ENCODE peak calls at places on chromosomes 6 and 20, in ten cellular contexts. J, S, F, U, O, A, Q, I, T and B are unnamed samples.

GRCh38 chr6:19836799-19837510 is at the start of gene ID4:
- DNase-seq in J (peak), S (peak), F (no peak), U (peak), O (no peak), A (no peak), Q (no peak), I (no peak), T (peak), B (no peak)

GRCh38 chr6:4947716-4948115 is 56.1 kb downstream of the RPP40 start:
- DNase-seq in J (no peak), S (no peak), F (no peak), U (no peak), O (no peak), A (no peak), Q (no peak), I (no peak), T (no peak), B (no peak)

GRCh38 chr20:2102585-2103453 is 1.2 kb downstream of the STK35 start:
- DNase-seq in J (peak), S (peak), F (peak), U (peak), O (peak), A (peak), Q (peak), I (peak), T (peak), B (peak)

GRCh38 chr6:43608783-43609182 is 20.3 kb downstream of the GTPBP2 start:
- DNase-seq in J (no peak), S (no peak), F (no peak), U (no peak), O (no peak), A (no peak), Q (no peak), I (peak), T (no peak), B (no peak)

GRCh38 chr6:142940487-142940886 is 4.5 kb downstream of the HIVEP2 start:
- DNase-seq in J (no peak), S (no peak), F (no peak), U (no peak), O (no peak), A (no peak), Q (no peak), I (no peak), T (no peak), B (no peak)

GRCh38 chr6:106092279-106092678 is 6.1 kb downstream of the PRDM1 start:
- DNase-seq in J (no peak), S (no peak), F (no peak), U (no peak), O (no peak), A (no peak), Q (no peak), I (no peak), T (no peak), B (no peak)

GRCh38 chr6:156992396-156992795 is 215.2 kb downstream of the ARID1B start:
- DNase-seq in J (no peak), S (no peak), F (no peak), U (no peak), O (no peak), A (no peak), Q (no peak), I (no peak), T (no peak), B (no peak)

GRCh38 chr6:145567853-145568252 is 167.5 kb downstream of the EPM2A start:
- DNase-seq in J (no peak), S (no peak), F (no peak), U (no peak), O (no peak), A (no peak), Q (no peak), I (no peak), T (no peak), B (no peak)

GRCh38 chr6:34267746-34268145 is 18.9 kb upstream of the SMIM29 start:
- DNase-seq in J (no peak), S (no peak), F (no peak), U (no peak), O (no peak), A (no peak), Q (no peak), I (no peak), T (no peak), B (no peak)

GRCh38 chr6:5580736-5581568 is 319.6 kb downstream of the FARS2 start:
- DNase-seq in J (no peak), S (no peak), F (no peak), U (no peak), O (no peak), A (no peak), Q (no peak), I (no peak), T (no peak), B (no peak)

GRCh38 chr6:163596174-163596573 is 181.7 kb downstream of the QKI start:
- DNase-seq in J (no peak), S (no peak), F (no peak), U (no peak), O (no peak), A (no peak), Q (no peak), I (no peak), T (no peak), B (no peak)

GRCh38 chr6:168062346-168063289 is 16.4 kb downstream of the FRMD1 start:
- DNase-seq in J (no peak), S (no peak), F (no peak), U (no peak), O (no peak), A (no peak), Q (no peak), I (no peak), T (no peak), B (no peak)

GRCh38 chr20:23331450-23331849 is 19.1 kb upstream of the NXT1 start:
- DNase-seq in J (no peak), S (no peak), F (no peak), U (no peak), O (no peak), A (no peak), Q (no peak), I (no peak), T (no peak), B (no peak)

GRCh38 chr6:31009731-31010130 is 543 bp upstream of the MUC22 start:
- DNase-seq in J (no peak), S (no peak), F (no peak), U (no peak), O (no peak), A (no peak), Q (no peak), I (no peak), T (no peak), B (no peak)